ENCODE peak calls at places on chromosome 17, in six cellular contexts. C, V, U, O, W and K are unnamed samples. For H3K36me3, the result is how much of the 10 kb centered on the place peaks cover.

GRCh38 chr17:773467-774319 is 8.4 kb downstream of the GLOD4 start:
- DNase-seq in C (no peak), V (no peak), U (no peak), O (peak), W (no peak), K (peak)

GRCh38 chr17:41895617-41896016 is 23.1 kb downstream of the ACLY start:
- DNase-seq in C (peak), V (no peak), U (peak), O (no peak), W (peak), K (no peak)

GRCh38 chr17:33115351-33115750 is 123.7 kb downstream of the SPACA3 start:
- DNase-seq in C (no peak), V (no peak), U (no peak), O (no peak), W (no peak), K (no peak)

GRCh38 chr17:80892019-80892855 is 99.4 kb upstream of the CHMP6 start:
- DNase-seq in C (peak), V (peak), U (peak), O (no peak), W (no peak), K (no peak)

GRCh38 chr17:34121311-34121710 is 133.8 kb upstream of the CCL2 start:
- DNase-seq in C (no peak), V (no peak), U (no peak), O (no peak), W (no peak), K (no peak)

GRCh38 chr17:33504571-33504970 is 211.5 kb upstream of the ASIC2 start:
- DNase-seq in C (no peak), V (no peak), U (no peak), O (no peak), W (no peak), K (no peak)

GRCh38 chr17:63412234-63412633 is 33.9 kb downstream of the CYB561 start:
- DNase-seq in C (no peak), V (no peak), U (no peak), O (no peak), W (no peak), K (no peak)

GRCh38 chr17:54924405-54924804 is 23.8 kb downstream of the TOM1L1 start:
- DNase-seq in C (no peak), V (no peak), U (no peak), O (no peak), W (no peak), K (no peak)

GRCh38 chr17:17513626-17514025 is 17.4 kb upstream of the RASD1 start:
- DNase-seq in C (no peak), V (no peak), U (no peak), O (no peak), W (no peak), K (no peak)

GRCh38 chr17:63550816-63551639 is 751 bp downstream of the DCAF7 start:
- DNase-seq in C (no peak), V (peak), U (no peak), O (peak), W (no peak), K (peak)

GRCh38 chr17:55609737-55610201 is 98.5 kb upstream of the SMIM36 start:
- DNase-seq in C (no peak), V (peak), U (no peak), O (no peak), W (no peak), K (no peak)

GRCh38 chr17:40122944-40123810 is 1.4 kb downstream of the MSL1 start:
- DNase-seq in C (peak), V (peak), U (peak), O (peak), W (peak), K (peak)

GRCh38 chr17:13114601-13115024 is 96.8 kb upstream of the ELAC2 start:
- DNase-seq in C (peak), V (peak), U (peak), O (peak), W (no peak), K (peak)

GRCh38 chr17:72446525-72447250 is 325.9 kb downstream of the SOX9 start:
- DNase-seq in C (no peak), V (no peak), U (no peak), O (no peak), W (no peak), K (no peak)

GRCh38 chr17:81665205-81666091 is 957 bp downstream of the OXLD1 start:
- DNase-seq in C (no peak), V (peak), U (no peak), O (peak), W (no peak), K (peak)

GRCh38 chr17:31523862-31524730 is 132.6 kb downstream of the RAB11FIP4 start:
- DNase-seq in C (no peak), V (no peak), U (no peak), O (no peak), W (no peak), K (no peak)

GRCh38 chr17:30210366-30210765 is 25.1 kb downstream of the SLC6A4 start:
- DNase-seq in C (no peak), V (no peak), U (no peak), O (no peak), W (no peak), K (no peak)

GRCh38 chr17:13601776-13602551 is at the start of gene HS3ST3A1:
- DNase-seq in C (peak), V (peak), U (peak), O (peak), W (peak), K (no peak)

GRCh38 chr17:73969956-73970355 is 233.5 kb upstream of the RPL38 start:
- DNase-seq in C (no peak), V (no peak), U (no peak), O (no peak), W (no peak), K (peak)

GRCh38 chr17:30970757-30971567 is at the start of gene RNF135:
- DNase-seq in C (peak), V (peak), U (peak), O (peak), W (peak), K (peak)

GRCh38 chr17:57781386-57782050 is 36.4 kb upstream of the CCDC182 start:
- DNase-seq in C (no peak), V (no peak), U (no peak), O (peak), W (no peak), K (no peak)

GRCh38 chr17:47838636-47839035 is 2.4 kb downstream of the SCRN2 start:
- DNase-seq in C (no peak), V (no peak), U (no peak), O (no peak), W (no peak), K (no peak)

GRCh38 chr17:47837401-47838039 is 3.6 kb downstream of the SCRN2 start:
- DNase-seq in C (no peak), V (peak), U (no peak), O (no peak), W (no peak), K (no peak)

GRCh38 chr17:47839071-47839470 is 2.0 kb downstream of the SCRN2 start:
- DNase-seq in C (no peak), V (no peak), U (no peak), O (no peak), W (no peak), K (no peak)

GRCh38 chr17:47834756-47835155 is 3.3 kb downstream of the LRRC46 start:
- DNase-seq in C (no peak), V (no peak), U (no peak), O (no peak), W (no peak), K (no peak)

DNA sequence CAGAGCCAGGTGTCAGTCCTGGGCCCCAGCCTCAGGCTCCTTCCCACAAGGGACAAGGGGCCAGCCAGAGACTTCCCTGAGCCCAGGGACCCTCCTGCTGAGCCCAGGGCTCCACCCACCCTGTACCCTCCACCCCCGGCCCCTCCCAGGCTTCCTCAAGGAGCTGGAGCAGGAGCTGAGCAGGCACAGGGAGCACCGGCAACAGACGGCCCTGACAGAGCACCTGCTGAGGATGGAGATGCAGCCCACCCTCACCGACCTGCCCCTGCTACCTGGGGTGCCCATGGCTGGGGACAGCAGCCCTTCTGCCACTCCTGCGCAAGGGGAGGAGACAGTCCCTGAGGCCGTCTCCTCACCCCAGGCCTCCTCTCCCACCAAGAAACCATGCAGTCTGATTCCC is 4.5 kb downstream of the SCRN2 start:
- DNase-seq in C (no peak), V (no peak), U (no peak), O (no peak), W (no peak), K (no peak)
- H3K36me3 ChIP-seq in C (under half), V (under half), U (under half), O (under half), W (under half), K (under half)

GRCh38 chr17:5530265-5530782 is 44.0 kb downstream of the MIS12 start:
- DNase-seq in C (no peak), V (no peak), U (no peak), O (no peak), W (no peak), K (no peak)
- H3K36me3 ChIP-seq in C (half or more), V (under half), U (under half), O (under half), W (under half), K (under half)

GRCh38 chr17:4087911-4088693 is 54.7 kb downstream of the ZZEF1 start:
- DNase-seq in C (no peak), V (peak), U (no peak), O (no peak), W (no peak), K (no peak)
- H3K36me3 ChIP-seq in C (half or more), V (under half), U (under half), O (under half), W (under half), K (under half)

GRCh38 chr17:78878261-78878660 is 24.7 kb downstream of the CEP295NL start:
- DNase-seq in C (no peak), V (no peak), U (no peak), O (no peak), W (no peak), K (no peak)
- H3K36me3 ChIP-seq in C (under half), V (under half), U (under half), O (under half), W (under half), K (under half)

GRCh38 chr17:76926237-76926866 is 58.1 kb downstream of the MGAT5B start:
- DNase-seq in C (no peak), V (no peak), U (no peak), O (no peak), W (no peak), K (no peak)
- H3K36me3 ChIP-seq in C (under half), V (under half), U (under half), O (under half), W (under half), K (under half)

GRCh38 chr17:28723159-28723835 is 2.7 kb downstream of the TLCD1 start:
- DNase-seq in C (no peak), V (no peak), U (no peak), O (no peak), W (no peak), K (no peak)

GRCh38 chr17:28725166-28725659 is 820 bp downstream of the TLCD1 start:
- DNase-seq in C (no peak), V (peak), U (no peak), O (no peak), W (no peak), K (peak)

GRCh38 chr17:28724500-28725165 is 1.4 kb downstream of the TLCD1 start:
- DNase-seq in C (no peak), V (no peak), U (no peak), O (no peak), W (no peak), K (no peak)

GRCh38 chr17:28720247-28720996 is 637 bp downstream of the RPL23A start:
- DNase-seq in C (no peak), V (no peak), U (no peak), O (no peak), W (no peak), K (no peak)

DNA sequence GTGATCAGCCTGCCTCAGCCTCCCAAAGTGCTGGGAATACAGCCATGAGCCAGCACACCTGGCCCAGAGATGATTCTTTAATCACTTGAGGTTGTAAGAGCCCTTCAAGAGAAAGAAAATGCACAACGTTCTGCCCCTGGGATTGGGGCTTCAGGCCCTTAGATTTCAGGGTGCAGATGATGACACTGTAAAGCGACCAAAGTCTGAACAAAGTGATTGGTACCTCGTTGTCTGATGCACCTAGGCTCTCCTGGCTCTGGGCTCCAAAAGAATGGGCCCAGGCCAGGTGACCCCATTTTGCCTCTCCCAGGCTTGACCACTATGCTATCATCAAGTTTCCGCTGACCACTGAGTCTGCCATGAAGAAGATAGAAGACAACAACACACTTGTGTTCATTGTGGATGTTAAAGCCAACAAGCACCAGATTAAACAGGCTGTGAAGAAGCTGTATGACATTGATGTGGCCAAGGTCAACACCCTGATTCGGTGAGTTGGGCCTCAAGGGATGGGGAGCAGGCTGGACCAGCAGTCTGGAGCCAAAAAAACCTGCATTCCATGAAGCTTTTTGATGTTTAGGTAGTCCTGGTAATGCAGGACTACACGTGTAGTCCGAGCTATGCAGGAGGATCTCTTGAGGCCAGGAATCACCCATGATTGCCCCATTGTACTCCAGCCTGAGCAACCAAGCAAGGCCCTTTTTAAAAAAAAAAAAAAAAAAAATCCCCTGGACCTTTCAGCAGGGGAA is 2.8 kb downstream of the RPL23A start:
- DNase-seq in C (no peak), V (no peak), U (no peak), O (no peak), W (no peak), K (no peak)
- H3K36me3 ChIP-seq in C (under half), V (under half), U (under half), O (under half), W (under half), K (under half)

GRCh38 chr17:49705254-49705653 is 2.5 kb downstream of the SLC35B1 start:
- DNase-seq in C (no peak), V (no peak), U (no peak), O (no peak), W (no peak), K (no peak)
- H3K36me3 ChIP-seq in C (half or more), V (half or more), U (under half), O (under half), W (under half), K (half or more)

GRCh38 chr17:61492759-61493526 is 40.7 kb downstream of the TBX4 start:
- DNase-seq in C (no peak), V (no peak), U (no peak), O (no peak), W (no peak), K (no peak)

GRCh38 chr17:61489719-61490490 is 37.7 kb downstream of the TBX4 start:
- DNase-seq in C (no peak), V (no peak), U (no peak), O (no peak), W (no peak), K (no peak)

GRCh38 chr17:61491981-61492380 is 39.8 kb downstream of the TBX4 start:
- DNase-seq in C (no peak), V (no peak), U (no peak), O (no peak), W (no peak), K (no peak)

GRCh38 chr17:61488878-61489718 is 36.9 kb downstream of the TBX4 start:
- DNase-seq in C (no peak), V (no peak), U (no peak), O (no peak), W (no peak), K (no peak)

GRCh38 chr17:61490540-61490975 is 38.3 kb downstream of the TBX4 start:
- DNase-seq in C (no peak), V (peak), U (no peak), O (no peak), W (no peak), K (no peak)
- H3K36me3 ChIP-seq in C (under half), V (under half), U (under half), O (under half), W (under half), K (under half)

GRCh38 chr17:66860204-66860603 is 25.3 kb downstream of the CACNG5 start:
- DNase-seq in C (no peak), V (no peak), U (no peak), O (no peak), W (no peak), K (no peak)

GRCh38 chr17:66850692-66851091 is 15.8 kb downstream of the CACNG5 start:
- DNase-seq in C (no peak), V (no peak), U (no peak), O (no peak), W (no peak), K (peak)

GRCh38 chr17:66849851-66850580 is 15.1 kb downstream of the CACNG5 start:
- DNase-seq in C (no peak), V (no peak), U (no peak), O (no peak), W (no peak), K (no peak)

GRCh38 chr17:66858182-66859083 is 23.5 kb downstream of the CACNG5 start:
- DNase-seq in C (no peak), V (no peak), U (no peak), O (no peak), W (no peak), K (no peak)

GRCh38 chr17:66855204-66855603 is 20.3 kb downstream of the CACNG5 start:
- DNase-seq in C (no peak), V (peak), U (no peak), O (peak), W (no peak), K (no peak)
- H3K36me3 ChIP-seq in C (under half), V (under half), U (under half), O (under half), W (under half), K (under half)

GRCh38 chr17:44436336-44436735 is 46.9 kb upstream of the ITGA2B start:
- DNase-seq in C (no peak), V (no peak), U (no peak), O (no peak), W (no peak), K (no peak)

DNA sequence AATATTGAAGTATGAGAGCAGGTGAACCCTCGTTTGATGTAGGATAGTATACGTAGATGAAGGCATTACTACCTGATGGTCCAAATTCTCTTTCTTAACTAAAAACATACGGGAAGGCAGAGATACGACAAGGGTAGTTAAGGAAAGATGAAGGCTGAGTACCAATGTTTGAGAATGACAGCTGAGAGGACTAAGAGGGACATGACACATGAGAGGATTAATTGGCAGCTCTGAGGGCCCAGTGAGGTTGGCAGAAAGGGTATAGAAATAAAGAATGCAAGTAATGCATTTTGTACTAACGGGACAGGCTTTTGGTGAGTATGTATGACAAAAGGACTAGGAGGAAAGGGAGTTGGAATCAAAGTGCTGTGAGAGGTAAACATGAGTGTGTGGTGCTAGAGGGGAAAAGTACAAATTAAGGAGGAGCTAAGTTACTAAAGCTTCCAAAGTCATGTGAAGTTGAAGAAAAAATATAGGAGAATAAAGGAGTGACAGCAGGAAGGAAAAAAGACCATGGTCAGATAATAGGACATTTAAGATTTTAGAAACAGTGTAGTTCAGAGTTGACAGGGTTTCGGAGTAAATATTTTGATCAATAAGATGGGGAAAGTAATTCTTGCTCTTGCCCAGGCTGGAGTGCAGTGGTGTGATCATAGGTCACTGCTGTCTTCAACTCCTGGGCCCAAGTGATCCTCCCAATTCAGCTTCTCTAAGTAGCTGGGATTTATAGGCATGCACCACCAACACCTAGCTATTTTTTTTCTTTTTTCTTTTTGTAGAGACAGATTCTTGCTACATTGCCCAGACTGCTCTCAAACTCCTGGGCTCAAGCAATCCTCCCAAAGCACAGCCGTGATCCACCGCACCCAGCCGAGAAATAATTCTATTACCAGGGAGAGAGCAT is 43.1 kb upstream of the ITGA2B start:
- DNase-seq in C (no peak), V (no peak), U (no peak), O (no peak), W (no peak), K (no peak)
- H3K36me3 ChIP-seq in C (half or more), V (under half), U (under half), O (under half), W (under half), K (under half)